ENCODE peak calls at places on chromosomes 4 and X, in five cellular contexts. T is cardiac muscle cell, H is heart left ventricle, E is fibroblast of lung, M is astrocyte. V is an unnamed sample.
A peak's percentile ranks its signal among the peaks of the same experiment; 100 is the strongest.

GRCh38 chr4:30722092-30722915 is 2.1 kb downstream of the PCDH7 start:
- DNase-seq in T (no peak), H (peak; percentile 26), E (peak; percentile 18), M (no peak), V (no peak)

GRCh38 chrX:23945206-23945605 is 37.4 kb downstream of the CXorf58 start:
- DNase-seq in T (no peak), H (no peak), E (no peak), M (no peak), V (no peak)

GRCh38 chr4:79331126-79331876 is 5.4 kb upstream of the NAA11 start:
- DNase-seq in T (peak; percentile 30), H (no peak), E (peak; percentile 23), M (no peak), V (peak; percentile 6)

GRCh38 chr4:127732623-127733199 is 2.5 kb downstream of the SLC25A31 start:
- DNase-seq in T (peak; percentile 65), H (no peak), E (peak; percentile 73), M (peak; percentile 16), V (peak; percentile 31)

GRCh38 chr4:76067652-76068286 is 6.7 kb upstream of the ART3 start:
- DNase-seq in T (peak; percentile 83), H (peak; percentile 71), E (peak; percentile 82), M (peak; percentile 42), V (peak; percentile 71)

GRCh38 chr4:106046083-106046482 is 150.8 kb downstream of the NPNT start:
- DNase-seq in T (no peak), H (no peak), E (no peak), M (no peak), V (no peak)

GRCh38 chrX:46447384-46447783 is 97.8 kb downstream of the ZNF674 start:
- DNase-seq in T (peak; percentile 29), H (no peak), E (no peak), M (peak; percentile 7), V (no peak)

GRCh38 chrX:2360731-2361130 is 140.0 kb downstream of the DHRSX start:
- DNase-seq in T (peak; percentile 71), H (no peak), E (no peak), M (peak; percentile 30), V (peak; percentile 32)

GRCh38 chrX:138858438-138858837 is 146.9 kb upstream of the FGF13 start:
- DNase-seq in T (peak; percentile 40), H (no peak), E (peak; percentile 71), M (peak; percentile 91), V (no peak)

GRCh38 chr4:140756292-140757219 is at the start of gene TBC1D9:
- DNase-seq in T (peak; percentile 85), H (peak; percentile 89), E (peak; percentile 70), M (peak; percentile 80), V (peak; percentile 69)

GRCh38 chr4:165209796-165210195 is 2.4 kb downstream of the KLHL2 start:
- DNase-seq in T (no peak), H (no peak), E (no peak), M (no peak), V (no peak)

GRCh38 chrX:139931646-139932076 is 1.2 kb downstream of the ATP11C start:
- DNase-seq in T (no peak), H (no peak), E (no peak), M (no peak), V (no peak)

GRCh38 chr4:73341454-73341853 is 62.6 kb upstream of the ALB start:
- DNase-seq in T (peak; percentile 83), H (no peak), E (peak; percentile 68), M (peak; percentile 32), V (peak; percentile 60)

GRCh38 chr4:152389359-152389758 is 146.5 kb downstream of the FBXW7 start:
- DNase-seq in T (no peak), H (no peak), E (no peak), M (no peak), V (no peak)

GRCh38 chr4:70721747-70722146 is at the start of gene RUFY3:
- DNase-seq in T (peak; percentile 83), H (peak; percentile 56), E (peak; percentile 98), M (peak; percentile 96), V (peak; percentile 87)

GRCh38 chr4:183960912-183961569 is 55.9 kb downstream of the STOX2 start:
- DNase-seq in T (no peak), H (peak; percentile 68), E (no peak), M (no peak), V (no peak)

GRCh38 chr4:120725639-120726585 is 196.6 kb downstream of the PRDM5 start:
- DNase-seq in T (no peak), H (no peak), E (no peak), M (no peak), V (no peak)

GRCh38 chr4:134276476-134276875 is 74.9 kb upstream of the PABPC4L start:
- DNase-seq in T (no peak), H (no peak), E (no peak), M (no peak), V (no peak)

GRCh38 chrX:18640686-18641085 is 31.2 kb downstream of the RS1 start:
- DNase-seq in T (peak; percentile 16), H (no peak), E (no peak), M (no peak), V (no peak)

GRCh38 chr4:179804440-179804839 is 2362.2 kb upstream of the AGA start:
- DNase-seq in T (no peak), H (no peak), E (peak; percentile 4), M (peak; percentile 68), V (no peak)

GRCh38 chrX:65679071-65679540 is 11.7 kb downstream of the MSN start:
- DNase-seq in T (no peak), H (no peak), E (no peak), M (peak; percentile 74), V (no peak)

GRCh38 chrX:153878969-153879653 is 6.9 kb downstream of the L1CAM start:
- DNase-seq in T (no peak), H (peak; percentile 16), E (no peak), M (no peak), V (no peak)

GRCh38 chr4:20248155-20248558 is 3.5 kb upstream of the SLIT2 start:
- DNase-seq in T (peak; percentile 84), H (no peak), E (peak; percentile 85), M (peak; percentile 45), V (peak; percentile 80)

GRCh38 chrX:54808109-54808604 is 612 bp downstream of the MAGED2 start:
- DNase-seq in T (peak; percentile 72), H (peak; percentile 80), E (no peak), M (peak; percentile 22), V (no peak)

GRCh38 chr4:3858046-3858730 is 92.0 kb downstream of the ADRA2C start:
- DNase-seq in T (no peak), H (no peak), E (no peak), M (no peak), V (no peak)

GRCh38 chr4:169079942-169080827 is 70.1 kb upstream of the CBR4 start:
- DNase-seq in T (peak; percentile 88), H (peak; percentile 58), E (peak; percentile 90), M (peak; percentile 82), V (peak; percentile 77)

GRCh38 chrX:48021026-48021900 is 14.5 kb downstream of the SPACA5 start:
- DNase-seq in T (peak; percentile 91), H (peak; percentile 85), E (peak; percentile 91), M (peak; percentile 81), V (peak; percentile 73)

GRCh38 chrX:103918584-103919335 is 43.7 kb upstream of the TMSB15B start:
- DNase-seq in T (peak; percentile 70), H (peak; percentile 72), E (peak; percentile 47), M (peak; percentile 66), V (peak; percentile 39)

GRCh38 chr4:76696109-76696508 is 201.8 kb downstream of the SOWAHB start:
- DNase-seq in T (no peak), H (no peak), E (peak; percentile 38), M (peak; percentile 62), V (no peak)

GRCh38 chrX:111244238-111244750 is 26.0 kb downstream of the CAPN6 start:
- DNase-seq in T (peak; percentile 6), H (no peak), E (peak; percentile 1), M (no peak), V (peak; percentile 3)

GRCh38 chrX:97539970-97540519 is 656.3 kb downstream of the RPA4 start:
- DNase-seq in T (no peak), H (no peak), E (no peak), M (no peak), V (no peak)

GRCh38 chr4:93710847-93711430 is 117.6 kb upstream of the ATOH1 start:
- DNase-seq in T (no peak), H (no peak), E (no peak), M (no peak), V (no peak)

GRCh38 chrX:74923942-74924448 is 1.3 kb downstream of the NEXMIF start:
- DNase-seq in T (peak; percentile 26), H (peak; percentile 22), E (peak; percentile 0), M (no peak), V (no peak)

GRCh38 chrX:40855411-40855810 is 120.1 kb upstream of the MED14 start:
- DNase-seq in T (no peak), H (no peak), E (no peak), M (peak; percentile 17), V (no peak)
- H3K36me3 ChIP-seq in T (no peaks in the 10 kb centered on the region), H (no peaks in the 10 kb centered on the region), E (no peaks in the 10 kb centered on the region), M (no peaks in the 10 kb centered on the region), V (no peaks in the 10 kb centered on the region)

DNA sequence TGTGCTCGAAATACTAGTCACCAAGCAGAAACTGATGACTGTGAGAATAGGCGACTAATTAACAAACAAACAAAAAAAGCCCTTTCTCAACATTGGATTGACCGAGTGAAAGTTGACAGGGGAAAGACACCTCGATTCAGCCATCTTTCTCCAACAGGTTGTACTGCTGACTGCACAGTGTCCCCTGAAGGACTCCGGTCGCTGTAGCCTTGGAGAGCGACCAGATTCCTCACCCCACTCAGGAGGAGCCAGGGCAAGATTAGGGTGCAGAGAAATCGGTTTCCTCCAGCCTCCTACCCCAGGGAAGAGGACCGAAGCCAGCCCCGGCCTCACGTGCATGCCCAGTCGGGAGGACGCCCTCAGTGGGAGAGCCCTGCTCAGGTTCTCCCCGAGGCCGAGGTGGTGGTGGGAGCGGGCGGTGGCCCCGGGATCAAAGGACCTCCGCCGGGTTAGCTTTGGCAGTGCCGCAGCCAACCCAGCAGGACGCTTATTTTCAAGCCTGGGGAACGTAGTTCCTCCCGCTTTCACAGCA is 1.1 kb upstream of the RAP1GDS1 start:
- DNase-seq in T (no peak), H (peak; percentile 65), E (no peak), M (peak; percentile 11), V (no peak)
- H3K4me3 ChIP-seq in T (peak overlapping the region; percentile 63), H (peak overlapping the region; percentile 83), E (peak overlapping the region; percentile 80), M (peak overlapping the region; percentile 89), V (peak overlapping the region; percentile 79)

GRCh38 chr4:48862661-48863060 is 31.8 kb downstream of the OCIAD1 start:
- DNase-seq in T (no peak), H (no peak), E (no peak), M (no peak), V (no peak)
- H3K36me3 ChIP-seq in T (peaks cover 20% of the 10 kb centered on the region), H (peaks cover 45% of the 10 kb centered on the region), E (peaks cover 4% of the 10 kb centered on the region), M (peaks cover 6% of the 10 kb centered on the region), V (peaks cover 9% of the 10 kb centered on the region)

DNA sequence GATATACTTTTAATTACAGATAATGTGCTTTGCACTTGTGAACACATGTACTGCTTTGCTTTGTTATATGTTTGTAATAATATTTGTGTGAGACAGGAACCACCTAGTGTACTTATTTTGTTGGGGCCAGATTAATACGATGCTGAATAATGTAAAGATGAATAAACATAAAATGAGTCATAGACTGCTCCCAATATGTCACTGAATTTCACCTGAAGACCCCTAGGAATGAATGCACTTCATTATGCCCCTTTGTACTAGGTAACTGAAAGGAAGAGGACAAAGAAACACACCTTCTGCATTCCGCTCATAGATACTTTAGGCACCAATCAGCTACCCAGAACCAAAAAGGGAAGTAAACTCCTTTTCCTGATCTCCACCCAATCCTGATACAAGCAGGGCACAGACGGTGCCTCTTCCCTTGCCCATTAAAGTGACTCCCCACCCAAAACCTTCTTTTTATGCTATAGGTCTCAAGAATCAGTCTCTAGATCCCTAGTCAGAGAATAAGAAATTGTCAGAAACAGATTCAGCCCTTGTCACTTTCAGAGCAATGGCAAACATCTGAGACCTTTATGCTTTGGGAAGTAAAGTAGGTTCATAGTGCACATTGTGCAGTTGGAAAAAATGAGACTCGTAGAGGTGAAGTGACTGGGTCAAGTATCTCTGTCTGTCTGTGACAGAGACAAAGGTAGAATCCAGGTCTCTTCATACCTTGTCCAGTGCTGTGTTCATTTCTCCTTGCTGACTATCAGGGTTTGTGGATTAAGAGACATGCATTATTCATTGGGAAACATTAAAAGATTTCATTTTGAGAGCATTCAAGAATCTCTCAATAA is 2.3 kb downstream of the GPR174 start:
- DNase-seq in T (no peak), H (no peak), E (no peak), M (no peak), V (no peak)
- H3K4me3 ChIP-seq in T (no peak overlapping the region), H (peak overlapping the region; percentile 32), E (no peak overlapping the region), M (no peak overlapping the region), V (no peak overlapping the region)

V was measured in brain microvascular endothelial cell.